ENCODE peak calls at places on chromosomes 11 and 22, in four cellular contexts. Y is mammary epithelial cell, V is pancreas, W is GM23338. R is an unnamed sample. For H3K27me3 and H3K4me1, the result is how much of the 10 kb centered on the place peaks cover.

GRCh38 chr11:82720267-82720666 is 13.4 kb downstream of the FAM181B start:
- DNase-seq in Y (no peak), V (no peak), W (no peak), R (no peak)

GRCh38 chr22:23057331-23057730 is 13.0 kb upstream of the GNAZ start:
- DNase-seq in Y (no peak), W (no peak), V (no peak), R (no peak)

GRCh38 chr11:77174559-77174958 is 46.5 kb downstream of the MYO7A start:
- DNase-seq in V (peak), Y (no peak), W (no peak), R (no peak)

GRCh38 chr11:64334764-64335741 is 5.0 kb upstream of the CCDC88B start:
- DNase-seq in W (peak), Y (peak), V (no peak), R (no peak)

GRCh38 chr22:18994780-18995711 is 59.0 kb upstream of the PRODH start:
- DNase-seq in Y (no peak), V (no peak), W (peak), R (no peak)

GRCh38 chr11:12762696-12763324 is 88.6 kb downstream of the TEAD1 start:
- DNase-seq in V (no peak), W (no peak), Y (no peak), R (no peak)

GRCh38 chr22:37212174-37212906 is at the start of gene SSTR3:
- DNase-seq in V (no peak), W (peak), Y (no peak), R (no peak)

GRCh38 chr11:58921778-58922390 is 17.4 kb upstream of the GLYATL1 start:
- DNase-seq in Y (no peak), W (no peak), V (no peak), R (no peak)

GRCh38 chr22:47221840-47222615 is 459.6 kb downstream of the TBC1D22A start:
- DNase-seq in Y (no peak), W (no peak), V (no peak), R (no peak)

GRCh38 chr22:45977551-45978274 is 751 bp upstream of the WNT7B start:
- DNase-seq in Y (no peak), W (peak), V (no peak), R (no peak)

GRCh38 chr11:130204703-130205095 is 45.1 kb downstream of the ST14 start:
- DNase-seq in Y (no peak), W (no peak), V (no peak), R (no peak)

GRCh38 chr22:45253039-45253641 is 12.4 kb upstream of the KIAA0930 start:
- DNase-seq in W (no peak), V (no peak), Y (no peak), R (no peak)

GRCh38 chr22:30228509-30229359 is 17.8 kb downstream of the LIF start:
- DNase-seq in V (no peak), Y (peak), W (no peak), R (no peak)

GRCh38 chr22:37300551-37301017 is 18.3 kb downstream of the CYTH4 start:
- DNase-seq in V (no peak), W (no peak), Y (no peak), R (peak)

GRCh38 chr11:11157201-11157600 is 195.8 kb downstream of the CSNK2A3 start:
- DNase-seq in V (no peak), Y (no peak), W (peak), R (peak)

GRCh38 chr22:20196094-20196840 is 45.4 kb upstream of the CCDC188 start:
- DNase-seq in V (no peak), W (no peak), Y (no peak), R (no peak)
- H3K27me3 ChIP-seq in V (under half), W (under half), Y (under half), R (under half)

GRCh38 chr11:2385156-2386151 is 8.3 kb downstream of the CD81 start:
- DNase-seq in V (peak), Y (no peak), W (no peak), R (no peak)
- H3K4me3 ChIP-seq in V (no peak), Y (no peak), W (no peak), R (no peak)

GRCh38 chr22:17883356-17883755 is 109.1 kb upstream of the BID start:
- DNase-seq in W (no peak), V (no peak), Y (no peak), R (no peak)
- H3K4me1 ChIP-seq in W (under half), V (under half), Y (under half), R (under half)

DNA sequence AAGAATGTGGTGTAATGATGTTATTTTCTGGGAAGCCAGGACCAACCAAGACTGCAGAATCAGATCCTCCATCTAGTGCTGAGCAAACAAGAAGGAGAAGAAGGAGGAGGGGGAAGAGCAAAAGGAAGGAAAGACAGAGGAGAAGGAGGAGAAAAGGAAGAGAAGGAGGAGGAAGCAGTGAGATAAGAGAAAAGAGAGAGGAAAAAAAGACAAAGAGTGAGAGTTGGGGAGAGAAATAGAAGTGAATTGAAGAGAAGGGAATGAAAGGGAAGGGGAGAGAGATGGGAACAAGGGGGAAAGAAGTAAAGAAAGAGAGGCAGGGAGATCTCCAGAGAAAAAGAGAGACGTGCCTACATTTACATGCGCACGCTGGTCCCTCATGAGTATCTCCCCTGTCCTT is 153.5 kb downstream of the MN1 start:
- DNase-seq in Y (no peak), W (no peak), V (no peak), R (no peak)
- H3K27me3 ChIP-seq in Y (under half), W (under half), V (under half), R (under half)

GRCh38 chr11:27934830-27935145 is 173.2 kb downstream of the KIF18A start:
- DNase-seq in W (no peak), V (no peak), Y (peak), R (no peak)
- H3K4me3 ChIP-seq in W (no peak), V (no peak), Y (no peak), R (no peak)

R was measured in CD4-positive, CD25-positive, alpha-beta regulatory T cell.